ENCODE peak calls at places on chromosomes 11 and 22, in ten cellular contexts. K is posterior cingulate gyrus; D is mucosa of gallbladder; U is left cardiac atrium; Z is ELR; W is H4; T is adrenal gland; S is ureter; H is kidney; L is CD8-positive, alpha-beta memory T cell. P is an unnamed sample.

GRCh38 chr11:33696931-33697638 is 3.5 kb downstream of the C11orf91 start:
- DNase-seq in H (no peak), L (no peak), K (no peak), D (no peak), S (no peak), U (no peak), Z (no peak), T (no peak), W (no peak), P (peak; percentile 81)

GRCh38 chr11:7673724-7674434 is 579 bp upstream of the CYB5R2 start:
- DNase-seq in L (no peak), U (peak; percentile 48), Z (peak; percentile 74), K (no peak), T (no peak), W (no peak), S (peak; percentile 74), D (peak; percentile 28), H (peak; percentile 80), P (peak; percentile 16)

GRCh38 chr22:47316020-47316419 is 553.6 kb downstream of the TBC1D22A start:
- DNase-seq in H (no peak), K (no peak), S (no peak), L (no peak), T (no peak), W (no peak), D (no peak), U (no peak), Z (no peak), P (no peak)

GRCh38 chr11:17853280-17853679 is 118.7 kb downstream of the KCNC1 start:
- DNase-seq in S (no peak), L (no peak), Z (no peak), D (no peak), H (no peak), W (no peak), K (no peak), U (no peak), T (no peak), P (peak; percentile 31)

GRCh38 chr11:70267405-70267950 is 3.0 kb upstream of the PPFIA1 start:
- DNase-seq in S (no peak), K (no peak), W (no peak), D (no peak), H (peak; percentile 4), L (no peak), U (no peak), T (no peak), Z (no peak), P (no peak)

GRCh38 chr11:83284501-83285051 is 1.6 kb downstream of the CCDC90B start:
- DNase-seq in Z (no peak), D (no peak), T (no peak), U (no peak), L (no peak), S (no peak), W (no peak), H (no peak), K (no peak), P (peak; percentile 13)

GRCh38 chr22:44245867-44246266 is 65.1 kb downstream of the PARVG start:
- DNase-seq in T (no peak), S (no peak), K (no peak), H (no peak), U (no peak), W (no peak), D (peak; percentile 5), Z (no peak), L (no peak), P (no peak)

GRCh38 chr11:112318193-112318592 is 57.5 kb upstream of the PLET1 start:
- DNase-seq in W (peak; percentile 76), D (no peak), S (no peak), U (no peak), L (no peak), T (no peak), H (no peak), Z (peak; percentile 91), K (no peak), P (peak; percentile 96)

GRCh38 chr11:130202818-130203671 is 43.5 kb downstream of the ST14 start:
- DNase-seq in Z (no peak), W (no peak), U (no peak), D (no peak), H (peak; percentile 66), T (no peak), S (no peak), K (no peak), L (no peak), P (no peak)

GRCh38 chr11:8810331-8811301 is 100.4 kb upstream of the AKIP1 start:
- DNase-seq in Z (peak; percentile 83), S (peak; percentile 83), T (peak; percentile 90), U (peak; percentile 86), W (no peak), L (no peak), D (peak; percentile 88), K (peak; percentile 78), H (peak; percentile 95), P (peak; percentile 75)

GRCh38 chr11:14500181-14500651 is 605 bp upstream of the COPB1 start:
- DNase-seq in K (no peak), H (no peak), S (no peak), Z (peak; percentile 74), W (peak; percentile 54), T (peak; percentile 59), L (peak; percentile 52), D (peak; percentile 35), U (peak; percentile 41), P (peak; percentile 65)

GRCh38 chr22:26890870-26891269 is 233.5 kb downstream of the MIAT start:
- DNase-seq in W (no peak), D (peak; percentile 19), S (no peak), L (no peak), T (no peak), U (no peak), K (no peak), H (no peak), Z (no peak), P (no peak)

GRCh38 chr11:65911682-65912568 is 6.9 kb downstream of the C11orf68 start:
- DNase-seq in Z (peak; percentile 99), K (no peak), U (peak; percentile 66), D (no peak), T (peak; percentile 50), S (peak; percentile 73), W (peak; percentile 91), H (peak; percentile 89), L (no peak), P (peak; percentile 79)

GRCh38 chr11:46982797-46983452 is 46.4 kb downstream of the CSTPP1 start:
- DNase-seq in K (no peak), W (no peak), Z (no peak), T (no peak), D (no peak), H (no peak), L (no peak), U (no peak), S (no peak), P (no peak)